ENCODE peak calls at places on chromosomes 4 and X, in nine cellular contexts. One of them, this sample, is unnamed.

GRCh38 chr4:125390126-125390525 is 75.4 kb downstream of the FAT4 start:
- DNase-seq in activated CD8-positive, alpha-beta memory T cell treated with anti-CD3 and anti-CD28 coated beads for 48 hours: no peak
- DNase-seq in left colon: no peak
- DNase-seq in sigmoid colon: no peak
- DNase-seq in G401: no peak
- DNase-seq in endothelial cell: no peak
- DNase-seq in stimulated activated CD4-positive, alpha-beta T cell treated with anti-CD3 and anti-CD28 coated beads, Interleukin-4, amount 100 ng/mL, for 24 hours: no peak
- DNase-seq in omental fat pad: no peak
- DNase-seq in GM23338: no peak
- DNase-seq in this sample: no peak

GRCh38 chr4:151443247-151443646 is 34.3 kb downstream of the FHIP1A start:
- DNase-seq in GM23338: peak
- DNase-seq in sigmoid colon: no peak
- DNase-seq in endothelial cell: no peak
- DNase-seq in left colon: no peak
- DNase-seq in omental fat pad: no peak
- DNase-seq in G401: no peak
- DNase-seq in activated CD8-positive, alpha-beta memory T cell treated with anti-CD3 and anti-CD28 coated beads for 48 hours: no peak
- DNase-seq in stimulated activated CD4-positive, alpha-beta T cell treated with anti-CD3 and anti-CD28 coated beads, Interleukin-4, amount 100 ng/mL, for 24 hours: no peak
- DNase-seq in this sample: no peak

GRCh38 chr4:25011135-25011866 is 19.4 kb downstream of the LGI2 start:
- DNase-seq in sigmoid colon: no peak
- DNase-seq in G401: peak
- DNase-seq in stimulated activated CD4-positive, alpha-beta T cell treated with anti-CD3 and anti-CD28 coated beads, Interleukin-4, amount 100 ng/mL, for 24 hours: no peak
- DNase-seq in activated CD8-positive, alpha-beta memory T cell treated with anti-CD3 and anti-CD28 coated beads for 48 hours: no peak
- DNase-seq in left colon: no peak
- DNase-seq in endothelial cell: no peak
- DNase-seq in GM23338: no peak
- DNase-seq in omental fat pad: no peak
- DNase-seq in this sample: no peak

GRCh38 chr4:159358226-159358625 is 255.3 kb downstream of the RAPGEF2 start:
- DNase-seq in G401: no peak
- DNase-seq in stimulated activated CD4-positive, alpha-beta T cell treated with anti-CD3 and anti-CD28 coated beads, Interleukin-4, amount 100 ng/mL, for 24 hours: no peak
- DNase-seq in activated CD8-positive, alpha-beta memory T cell treated with anti-CD3 and anti-CD28 coated beads for 48 hours: no peak
- DNase-seq in sigmoid colon: no peak
- DNase-seq in omental fat pad: no peak
- DNase-seq in left colon: no peak
- DNase-seq in GM23338: no peak
- DNase-seq in endothelial cell: no peak
- DNase-seq in this sample: no peak

GRCh38 chrX:77014655-77015377 is 432.4 kb upstream of the FGF16 start:
- DNase-seq in stimulated activated CD4-positive, alpha-beta T cell treated with anti-CD3 and anti-CD28 coated beads, Interleukin-4, amount 100 ng/mL, for 24 hours: no peak
- DNase-seq in left colon: no peak
- DNase-seq in sigmoid colon: no peak
- DNase-seq in omental fat pad: no peak
- DNase-seq in endothelial cell: peak
- DNase-seq in G401: peak
- DNase-seq in activated CD8-positive, alpha-beta memory T cell treated with anti-CD3 and anti-CD28 coated beads for 48 hours: no peak
- DNase-seq in GM23338: peak
- DNase-seq in this sample: no peak

GRCh38 chr4:81685105-81685504 is 213.4 kb upstream of the RASGEF1B start:
- DNase-seq in endothelial cell: no peak
- DNase-seq in activated CD8-positive, alpha-beta memory T cell treated with anti-CD3 and anti-CD28 coated beads for 48 hours: no peak
- DNase-seq in stimulated activated CD4-positive, alpha-beta T cell treated with anti-CD3 and anti-CD28 coated beads, Interleukin-4, amount 100 ng/mL, for 24 hours: no peak
- DNase-seq in omental fat pad: no peak
- DNase-seq in left colon: no peak
- DNase-seq in GM23338: no peak
- DNase-seq in G401: no peak
- DNase-seq in sigmoid colon: no peak
- DNase-seq in this sample: no peak

GRCh38 chrX:53313746-53314105 is 32.3 kb upstream of the IQSEC2 start:
- DNase-seq in G401: no peak
- DNase-seq in sigmoid colon: no peak
- DNase-seq in endothelial cell: no peak
- DNase-seq in stimulated activated CD4-positive, alpha-beta T cell treated with anti-CD3 and anti-CD28 coated beads, Interleukin-4, amount 100 ng/mL, for 24 hours: no peak
- DNase-seq in left colon: no peak
- DNase-seq in GM23338: no peak
- DNase-seq in activated CD8-positive, alpha-beta memory T cell treated with anti-CD3 and anti-CD28 coated beads for 48 hours: no peak
- DNase-seq in omental fat pad: no peak
- DNase-seq in this sample: no peak

GRCh38 chr4:24734511-24734910 is 60.9 kb upstream of the SOD3 start:
- DNase-seq in GM23338: no peak
- DNase-seq in G401: no peak
- DNase-seq in left colon: no peak
- DNase-seq in sigmoid colon: no peak
- DNase-seq in endothelial cell: no peak
- DNase-seq in activated CD8-positive, alpha-beta memory T cell treated with anti-CD3 and anti-CD28 coated beads for 48 hours: no peak
- DNase-seq in omental fat pad: no peak
- DNase-seq in stimulated activated CD4-positive, alpha-beta T cell treated with anti-CD3 and anti-CD28 coated beads, Interleukin-4, amount 100 ng/mL, for 24 hours: no peak
- DNase-seq in this sample: no peak

GRCh38 chrX:138745215-138745614 is 33.7 kb upstream of the FGF13 start:
- DNase-seq in endothelial cell: peak
- DNase-seq in omental fat pad: no peak
- DNase-seq in GM23338: peak
- DNase-seq in stimulated activated CD4-positive, alpha-beta T cell treated with anti-CD3 and anti-CD28 coated beads, Interleukin-4, amount 100 ng/mL, for 24 hours: peak
- DNase-seq in G401: peak
- DNase-seq in left colon: no peak
- DNase-seq in sigmoid colon: no peak
- DNase-seq in activated CD8-positive, alpha-beta memory T cell treated with anti-CD3 and anti-CD28 coated beads for 48 hours: peak
- DNase-seq in this sample: peak

GRCh38 chr4:473575-474457 is 25.1 kb downstream of the ZNF721 start:
- DNase-seq in omental fat pad: peak
- DNase-seq in left colon: peak
- DNase-seq in endothelial cell: peak
- DNase-seq in G401: peak
- DNase-seq in sigmoid colon: peak
- DNase-seq in stimulated activated CD4-positive, alpha-beta T cell treated with anti-CD3 and anti-CD28 coated beads, Interleukin-4, amount 100 ng/mL, for 24 hours: peak
- DNase-seq in activated CD8-positive, alpha-beta memory T cell treated with anti-CD3 and anti-CD28 coated beads for 48 hours: peak
- DNase-seq in GM23338: peak
- DNase-seq in this sample: peak

GRCh38 chr4:9765091-9765490 is 16.3 kb upstream of the DRD5 start:
- DNase-seq in omental fat pad: no peak
- DNase-seq in left colon: no peak
- DNase-seq in GM23338: peak
- DNase-seq in G401: no peak
- DNase-seq in endothelial cell: peak
- DNase-seq in activated CD8-positive, alpha-beta memory T cell treated with anti-CD3 and anti-CD28 coated beads for 48 hours: no peak
- DNase-seq in sigmoid colon: no peak
- DNase-seq in stimulated activated CD4-positive, alpha-beta T cell treated with anti-CD3 and anti-CD28 coated beads, Interleukin-4, amount 100 ng/mL, for 24 hours: no peak
- DNase-seq in this sample: peak

GRCh38 chr4:1705732-1706131 is 6.4 kb downstream of the SLBP start:
- DNase-seq in stimulated activated CD4-positive, alpha-beta T cell treated with anti-CD3 and anti-CD28 coated beads, Interleukin-4, amount 100 ng/mL, for 24 hours: no peak
- DNase-seq in activated CD8-positive, alpha-beta memory T cell treated with anti-CD3 and anti-CD28 coated beads for 48 hours: no peak
- DNase-seq in GM23338: no peak
- DNase-seq in endothelial cell: no peak
- DNase-seq in left colon: no peak
- DNase-seq in omental fat pad: no peak
- DNase-seq in G401: no peak
- DNase-seq in sigmoid colon: peak
- DNase-seq in this sample: no peak

GRCh38 chr4:16843831-16844508 is 54.5 kb downstream of the LDB2 start:
- DNase-seq in GM23338: no peak
- DNase-seq in activated CD8-positive, alpha-beta memory T cell treated with anti-CD3 and anti-CD28 coated beads for 48 hours: no peak
- DNase-seq in omental fat pad: no peak
- DNase-seq in sigmoid colon: no peak
- DNase-seq in stimulated activated CD4-positive, alpha-beta T cell treated with anti-CD3 and anti-CD28 coated beads, Interleukin-4, amount 100 ng/mL, for 24 hours: no peak
- DNase-seq in G401: no peak
- DNase-seq in endothelial cell: no peak
- DNase-seq in left colon: no peak
- DNase-seq in this sample: no peak

This sample was measured in activated CD8-positive, alpha-beta T cell treated with anti-CD3 and anti-CD28 coated beads, Interleukin-2, amount 10 ng/mL, durations not matched to agents 7 days and 5 days.